ENCODE peak calls at places on chromosomes 2 and 18, in eight cellular contexts. One of them, this sample, is unnamed.

GRCh38 chr18:45863469-45863868 is 38.0 kb downstream of the SIGLEC15 start:
- DNase-seq in substantia nigra: no peak
- DNase-seq in colonic mucosa: no peak
- DNase-seq in brain microvascular endothelial cell: no peak
- DNase-seq in NCI-H774: no peak
- DNase-seq in GM04504: no peak
- DNase-seq in stimulated activated CD4-positive, alpha-beta T cell treated with anti-CD3 and anti-CD28 coated beads, Interleukin-4, amount 100 ng/mL, for 24 hours: no peak
- DNase-seq in activated CD4-positive, alpha-beta T cell treated with anti-CD3 and anti-CD28 coated beads, Interleukin-2, amount 10 ng/mL, durations not matched to agents 7 days and 5 days: no peak
- DNase-seq in this sample: no peak

GRCh38 chr2:33146112-33146511 is 199.4 kb downstream of the LTBP1 start:
- DNase-seq in colonic mucosa: no peak
- DNase-seq in activated CD4-positive, alpha-beta T cell treated with anti-CD3 and anti-CD28 coated beads, Interleukin-2, amount 10 ng/mL, durations not matched to agents 7 days and 5 days: no peak
- DNase-seq in stimulated activated CD4-positive, alpha-beta T cell treated with anti-CD3 and anti-CD28 coated beads, Interleukin-4, amount 100 ng/mL, for 24 hours: no peak
- DNase-seq in brain microvascular endothelial cell: peak; percentile 53
- DNase-seq in NCI-H774: no peak
- DNase-seq in substantia nigra: no peak
- DNase-seq in GM04504: no peak
- DNase-seq in this sample: no peak

GRCh38 chr18:72868666-72869661 is 1.2 kb upstream of the NETO1 start:
- DNase-seq in substantia nigra: no peak
- DNase-seq in activated CD4-positive, alpha-beta T cell treated with anti-CD3 and anti-CD28 coated beads, Interleukin-2, amount 10 ng/mL, durations not matched to agents 7 days and 5 days: no peak
- DNase-seq in colonic mucosa: no peak
- DNase-seq in stimulated activated CD4-positive, alpha-beta T cell treated with anti-CD3 and anti-CD28 coated beads, Interleukin-4, amount 100 ng/mL, for 24 hours: no peak
- DNase-seq in NCI-H774: no peak
- DNase-seq in brain microvascular endothelial cell: no peak
- DNase-seq in GM04504: no peak
- DNase-seq in this sample: no peak

GRCh38 chr18:13464432-13465125 is 246.0 kb downstream of the LDLRAD4 start:
- DNase-seq in substantia nigra: no peak
- DNase-seq in colonic mucosa: peak; percentile 52
- DNase-seq in GM04504: no peak
- DNase-seq in NCI-H774: no peak
- DNase-seq in stimulated activated CD4-positive, alpha-beta T cell treated with anti-CD3 and anti-CD28 coated beads, Interleukin-4, amount 100 ng/mL, for 24 hours: peak; percentile 71
- DNase-seq in activated CD4-positive, alpha-beta T cell treated with anti-CD3 and anti-CD28 coated beads, Interleukin-2, amount 10 ng/mL, durations not matched to agents 7 days and 5 days: peak; percentile 78
- DNase-seq in brain microvascular endothelial cell: no peak
- DNase-seq in this sample: peak; percentile 58

GRCh38 chr18:40877096-40877495 is 1077.9 kb upstream of the PIK3C3 start:
- DNase-seq in substantia nigra: no peak
- DNase-seq in activated CD4-positive, alpha-beta T cell treated with anti-CD3 and anti-CD28 coated beads, Interleukin-2, amount 10 ng/mL, durations not matched to agents 7 days and 5 days: no peak
- DNase-seq in GM04504: peak; percentile 49
- DNase-seq in stimulated activated CD4-positive, alpha-beta T cell treated with anti-CD3 and anti-CD28 coated beads, Interleukin-4, amount 100 ng/mL, for 24 hours: no peak
- DNase-seq in NCI-H774: no peak
- DNase-seq in colonic mucosa: no peak
- DNase-seq in brain microvascular endothelial cell: peak; percentile 88
- DNase-seq in this sample: no peak

GRCh38 chr2:227103583-227103982 is 60.4 kb downstream of the COL4A4 start:
- DNase-seq in colonic mucosa: no peak
- DNase-seq in activated CD4-positive, alpha-beta T cell treated with anti-CD3 and anti-CD28 coated beads, Interleukin-2, amount 10 ng/mL, durations not matched to agents 7 days and 5 days: no peak
- DNase-seq in GM04504: no peak
- DNase-seq in stimulated activated CD4-positive, alpha-beta T cell treated with anti-CD3 and anti-CD28 coated beads, Interleukin-4, amount 100 ng/mL, for 24 hours: no peak
- DNase-seq in NCI-H774: peak; percentile 32
- DNase-seq in substantia nigra: no peak
- DNase-seq in brain microvascular endothelial cell: no peak
- DNase-seq in this sample: no peak

GRCh38 chr2:231037731-231038482 is 584 bp downstream of the C2orf72 start:
- DNase-seq in NCI-H774: no peak
- DNase-seq in brain microvascular endothelial cell: no peak
- DNase-seq in activated CD4-positive, alpha-beta T cell treated with anti-CD3 and anti-CD28 coated beads, Interleukin-2, amount 10 ng/mL, durations not matched to agents 7 days and 5 days: no peak
- DNase-seq in stimulated activated CD4-positive, alpha-beta T cell treated with anti-CD3 and anti-CD28 coated beads, Interleukin-4, amount 100 ng/mL, for 24 hours: no peak
- DNase-seq in substantia nigra: peak; percentile 23
- DNase-seq in colonic mucosa: no peak
- DNase-seq in GM04504: no peak
- DNase-seq in this sample: peak; percentile 54

GRCh38 chr2:33215299-33215698 is 261.1 kb upstream of the RASGRP3 start:
- DNase-seq in NCI-H774: no peak
- DNase-seq in brain microvascular endothelial cell: peak; percentile 90
- DNase-seq in stimulated activated CD4-positive, alpha-beta T cell treated with anti-CD3 and anti-CD28 coated beads, Interleukin-4, amount 100 ng/mL, for 24 hours: no peak
- DNase-seq in substantia nigra: no peak
- DNase-seq in colonic mucosa: no peak
- DNase-seq in activated CD4-positive, alpha-beta T cell treated with anti-CD3 and anti-CD28 coated beads, Interleukin-2, amount 10 ng/mL, durations not matched to agents 7 days and 5 days: no peak
- DNase-seq in GM04504: peak; percentile 86
- DNase-seq in this sample: peak; percentile 27

GRCh38 chr2:46379213-46380037 is 82.2 kb downstream of the EPAS1 start:
- DNase-seq in GM04504: no peak
- DNase-seq in brain microvascular endothelial cell: no peak
- DNase-seq in colonic mucosa: no peak
- DNase-seq in NCI-H774: no peak
- DNase-seq in stimulated activated CD4-positive, alpha-beta T cell treated with anti-CD3 and anti-CD28 coated beads, Interleukin-4, amount 100 ng/mL, for 24 hours: no peak
- DNase-seq in activated CD4-positive, alpha-beta T cell treated with anti-CD3 and anti-CD28 coated beads, Interleukin-2, amount 10 ng/mL, durations not matched to agents 7 days and 5 days: no peak
- DNase-seq in substantia nigra: no peak
- DNase-seq in this sample: no peak

GRCh38 chr2:207448006-207448405 is 81.8 kb upstream of the CREB1 start:
- DNase-seq in colonic mucosa: no peak
- DNase-seq in substantia nigra: no peak
- DNase-seq in NCI-H774: no peak
- DNase-seq in activated CD4-positive, alpha-beta T cell treated with anti-CD3 and anti-CD28 coated beads, Interleukin-2, amount 10 ng/mL, durations not matched to agents 7 days and 5 days: no peak
- DNase-seq in stimulated activated CD4-positive, alpha-beta T cell treated with anti-CD3 and anti-CD28 coated beads, Interleukin-4, amount 100 ng/mL, for 24 hours: no peak
- DNase-seq in brain microvascular endothelial cell: no peak
- DNase-seq in GM04504: no peak
- DNase-seq in this sample: no peak

GRCh38 chr2:73931531-73932500 is 5.1 kb downstream of the DGUOK start:
- DNase-seq in GM04504: no peak
- DNase-seq in substantia nigra: no peak
- DNase-seq in activated CD4-positive, alpha-beta T cell treated with anti-CD3 and anti-CD28 coated beads, Interleukin-2, amount 10 ng/mL, durations not matched to agents 7 days and 5 days: no peak
- DNase-seq in stimulated activated CD4-positive, alpha-beta T cell treated with anti-CD3 and anti-CD28 coated beads, Interleukin-4, amount 100 ng/mL, for 24 hours: peak; percentile 74
- DNase-seq in brain microvascular endothelial cell: peak; percentile 46
- DNase-seq in NCI-H774: no peak
- DNase-seq in colonic mucosa: no peak
- DNase-seq in this sample: no peak

GRCh38 chr2:172552547-172553291 is 3.2 kb upstream of the PDK1 start:
- DNase-seq in brain microvascular endothelial cell: peak; percentile 93
- DNase-seq in activated CD4-positive, alpha-beta T cell treated with anti-CD3 and anti-CD28 coated beads, Interleukin-2, amount 10 ng/mL, durations not matched to agents 7 days and 5 days: no peak
- DNase-seq in GM04504: peak; percentile 56
- DNase-seq in colonic mucosa: no peak
- DNase-seq in NCI-H774: no peak
- DNase-seq in stimulated activated CD4-positive, alpha-beta T cell treated with anti-CD3 and anti-CD28 coated beads, Interleukin-4, amount 100 ng/mL, for 24 hours: no peak
- DNase-seq in substantia nigra: no peak
- DNase-seq in this sample: no peak

GRCh38 chr2:86025229-86025820 is 80.4 kb downstream of the POLR1A start:
- DNase-seq in activated CD4-positive, alpha-beta T cell treated with anti-CD3 and anti-CD28 coated beads, Interleukin-2, amount 10 ng/mL, durations not matched to agents 7 days and 5 days: no peak
- DNase-seq in NCI-H774: no peak
- DNase-seq in stimulated activated CD4-positive, alpha-beta T cell treated with anti-CD3 and anti-CD28 coated beads, Interleukin-4, amount 100 ng/mL, for 24 hours: no peak
- DNase-seq in brain microvascular endothelial cell: no peak
- DNase-seq in colonic mucosa: no peak
- DNase-seq in GM04504: no peak
- DNase-seq in substantia nigra: no peak
- DNase-seq in this sample: no peak

GRCh38 chr2:86366651-86367500 is 29.4 kb upstream of the REEP1 start:
- DNase-seq in stimulated activated CD4-positive, alpha-beta T cell treated with anti-CD3 and anti-CD28 coated beads, Interleukin-4, amount 100 ng/mL, for 24 hours: no peak
- DNase-seq in activated CD4-positive, alpha-beta T cell treated with anti-CD3 and anti-CD28 coated beads, Interleukin-2, amount 10 ng/mL, durations not matched to agents 7 days and 5 days: no peak
- DNase-seq in substantia nigra: no peak
- DNase-seq in colonic mucosa: no peak
- DNase-seq in NCI-H774: no peak
- DNase-seq in GM04504: no peak
- DNase-seq in brain microvascular endothelial cell: no peak
- DNase-seq in this sample: no peak

GRCh38 chr2:20449501-20450200 is 2.8 kb downstream of the RHOB start:
- DNase-seq in GM04504: no peak
- DNase-seq in stimulated activated CD4-positive, alpha-beta T cell treated with anti-CD3 and anti-CD28 coated beads, Interleukin-4, amount 100 ng/mL, for 24 hours: no peak
- DNase-seq in colonic mucosa: no peak
- DNase-seq in substantia nigra: no peak
- DNase-seq in activated CD4-positive, alpha-beta T cell treated with anti-CD3 and anti-CD28 coated beads, Interleukin-2, amount 10 ng/mL, durations not matched to agents 7 days and 5 days: no peak
- DNase-seq in brain microvascular endothelial cell: no peak
- DNase-seq in NCI-H774: no peak
- DNase-seq in this sample: no peak

GRCh38 chr18:567119-567518 is 13.1 kb upstream of the CETN1 start:
- DNase-seq in activated CD4-positive, alpha-beta T cell treated with anti-CD3 and anti-CD28 coated beads, Interleukin-2, amount 10 ng/mL, durations not matched to agents 7 days and 5 days: no peak
- DNase-seq in GM04504: no peak
- DNase-seq in stimulated activated CD4-positive, alpha-beta T cell treated with anti-CD3 and anti-CD28 coated beads, Interleukin-4, amount 100 ng/mL, for 24 hours: no peak
- DNase-seq in brain microvascular endothelial cell: no peak
- DNase-seq in substantia nigra: no peak
- DNase-seq in NCI-H774: no peak
- DNase-seq in colonic mucosa: no peak
- DNase-seq in this sample: no peak

GRCh38 chr2:205889073-205889472 is 196.9 kb downstream of the INO80D start:
- DNase-seq in substantia nigra: no peak
- DNase-seq in activated CD4-positive, alpha-beta T cell treated with anti-CD3 and anti-CD28 coated beads, Interleukin-2, amount 10 ng/mL, durations not matched to agents 7 days and 5 days: no peak
- DNase-seq in colonic mucosa: no peak
- DNase-seq in GM04504: no peak
- DNase-seq in stimulated activated CD4-positive, alpha-beta T cell treated with anti-CD3 and anti-CD28 coated beads, Interleukin-4, amount 100 ng/mL, for 24 hours: no peak
- DNase-seq in NCI-H774: peak; percentile 30
- DNase-seq in brain microvascular endothelial cell: peak; percentile 24
- DNase-seq in this sample: no peak

GRCh38 chr2:127067620-127068350 is 39.2 kb downstream of the BIN1 start:
- DNase-seq in NCI-H774: peak; percentile 12
- DNase-seq in brain microvascular endothelial cell: peak; percentile 59
- DNase-seq in substantia nigra: peak; percentile 72
- DNase-seq in activated CD4-positive, alpha-beta T cell treated with anti-CD3 and anti-CD28 coated beads, Interleukin-2, amount 10 ng/mL, durations not matched to agents 7 days and 5 days: peak; percentile 75
- DNase-seq in stimulated activated CD4-positive, alpha-beta T cell treated with anti-CD3 and anti-CD28 coated beads, Interleukin-4, amount 100 ng/mL, for 24 hours: peak; percentile 71
- DNase-seq in GM04504: no peak
- DNase-seq in colonic mucosa: peak; percentile 88
- DNase-seq in this sample: peak; percentile 80

GRCh38 chr18:42883177-42883576 is 232.3 kb downstream of the RIT2 start:
- DNase-seq in brain microvascular endothelial cell: no peak
- DNase-seq in stimulated activated CD4-positive, alpha-beta T cell treated with anti-CD3 and anti-CD28 coated beads, Interleukin-4, amount 100 ng/mL, for 24 hours: no peak
- DNase-seq in substantia nigra: no peak
- DNase-seq in NCI-H774: no peak
- DNase-seq in GM04504: no peak
- DNase-seq in colonic mucosa: no peak
- DNase-seq in activated CD4-positive, alpha-beta T cell treated with anti-CD3 and anti-CD28 coated beads, Interleukin-2, amount 10 ng/mL, durations not matched to agents 7 days and 5 days: no peak
- DNase-seq in this sample: no peak

GRCh38 chr2:143205106-143205764 is 76.0 kb downstream of the ARHGAP15 start:
- DNase-seq in activated CD4-positive, alpha-beta T cell treated with anti-CD3 and anti-CD28 coated beads, Interleukin-2, amount 10 ng/mL, durations not matched to agents 7 days and 5 days: peak; percentile 26
- DNase-seq in stimulated activated CD4-positive, alpha-beta T cell treated with anti-CD3 and anti-CD28 coated beads, Interleukin-4, amount 100 ng/mL, for 24 hours: no peak
- DNase-seq in substantia nigra: no peak
- DNase-seq in colonic mucosa: no peak
- DNase-seq in brain microvascular endothelial cell: no peak
- DNase-seq in NCI-H774: no peak
- DNase-seq in GM04504: no peak
- DNase-seq in this sample: no peak

GRCh38 chr2:85199692-85200091 is 66.5 kb downstream of the TCF7L1 start:
- DNase-seq in brain microvascular endothelial cell: no peak
- DNase-seq in GM04504: no peak
- DNase-seq in colonic mucosa: no peak
- DNase-seq in substantia nigra: no peak
- DNase-seq in activated CD4-positive, alpha-beta T cell treated with anti-CD3 and anti-CD28 coated beads, Interleukin-2, amount 10 ng/mL, durations not matched to agents 7 days and 5 days: no peak
- DNase-seq in NCI-H774: no peak
- DNase-seq in stimulated activated CD4-positive, alpha-beta T cell treated with anti-CD3 and anti-CD28 coated beads, Interleukin-4, amount 100 ng/mL, for 24 hours: no peak
- DNase-seq in this sample: no peak

GRCh38 chr2:129396980-129397599 is 582.4 kb upstream of the RAB6C start:
- DNase-seq in GM04504: no peak
- DNase-seq in stimulated activated CD4-positive, alpha-beta T cell treated with anti-CD3 and anti-CD28 coated beads, Interleukin-4, amount 100 ng/mL, for 24 hours: no peak
- DNase-seq in colonic mucosa: no peak
- DNase-seq in NCI-H774: no peak
- DNase-seq in activated CD4-positive, alpha-beta T cell treated with anti-CD3 and anti-CD28 coated beads, Interleukin-2, amount 10 ng/mL, durations not matched to agents 7 days and 5 days: peak; percentile 11
- DNase-seq in brain microvascular endothelial cell: peak; percentile 3
- DNase-seq in substantia nigra: no peak
- DNase-seq in this sample: no peak

GRCh38 chr2:238668426-238668825 is 179.5 kb upstream of the TWIST2 start:
- DNase-seq in NCI-H774: no peak
- DNase-seq in substantia nigra: no peak
- DNase-seq in colonic mucosa: no peak
- DNase-seq in activated CD4-positive, alpha-beta T cell treated with anti-CD3 and anti-CD28 coated beads, Interleukin-2, amount 10 ng/mL, durations not matched to agents 7 days and 5 days: no peak
- DNase-seq in stimulated activated CD4-positive, alpha-beta T cell treated with anti-CD3 and anti-CD28 coated beads, Interleukin-4, amount 100 ng/mL, for 24 hours: no peak
- DNase-seq in brain microvascular endothelial cell: no peak
- DNase-seq in GM04504: no peak
- DNase-seq in this sample: no peak

GRCh38 chr18:48295586-48296311 is 113.4 kb downstream of the ZBTB7C start:
- DNase-seq in NCI-H774: no peak
- DNase-seq in substantia nigra: no peak
- DNase-seq in GM04504: no peak
- DNase-seq in stimulated activated CD4-positive, alpha-beta T cell treated with anti-CD3 and anti-CD28 coated beads, Interleukin-4, amount 100 ng/mL, for 24 hours: no peak
- DNase-seq in colonic mucosa: no peak
- DNase-seq in activated CD4-positive, alpha-beta T cell treated with anti-CD3 and anti-CD28 coated beads, Interleukin-2, amount 10 ng/mL, durations not matched to agents 7 days and 5 days: no peak
- DNase-seq in brain microvascular endothelial cell: no peak
- DNase-seq in this sample: no peak

GRCh38 chr2:185372188-185372587 is 366.4 kb upstream of the FSIP2 start:
- DNase-seq in GM04504: no peak
- DNase-seq in colonic mucosa: peak; percentile 67
- DNase-seq in substantia nigra: no peak
- DNase-seq in brain microvascular endothelial cell: no peak
- DNase-seq in activated CD4-positive, alpha-beta T cell treated with anti-CD3 and anti-CD28 coated beads, Interleukin-2, amount 10 ng/mL, durations not matched to agents 7 days and 5 days: no peak
- DNase-seq in stimulated activated CD4-positive, alpha-beta T cell treated with anti-CD3 and anti-CD28 coated beads, Interleukin-4, amount 100 ng/mL, for 24 hours: no peak
- DNase-seq in NCI-H774: no peak
- DNase-seq in this sample: peak; percentile 37

GRCh38 chr2:72132981-72133720 is 14.5 kb downstream of the CYP26B1 start:
- DNase-seq in colonic mucosa: no peak
- DNase-seq in substantia nigra: no peak
- DNase-seq in GM04504: no peak
- DNase-seq in stimulated activated CD4-positive, alpha-beta T cell treated with anti-CD3 and anti-CD28 coated beads, Interleukin-4, amount 100 ng/mL, for 24 hours: no peak
- DNase-seq in brain microvascular endothelial cell: no peak
- DNase-seq in activated CD4-positive, alpha-beta T cell treated with anti-CD3 and anti-CD28 coated beads, Interleukin-2, amount 10 ng/mL, durations not matched to agents 7 days and 5 days: no peak
- DNase-seq in NCI-H774: no peak
- DNase-seq in this sample: no peak

GRCh38 chr2:128493880-128494279 is 175.2 kb upstream of the HS6ST1 start:
- DNase-seq in colonic mucosa: no peak
- DNase-seq in substantia nigra: no peak
- DNase-seq in NCI-H774: no peak
- DNase-seq in GM04504: no peak
- DNase-seq in brain microvascular endothelial cell: no peak
- DNase-seq in stimulated activated CD4-positive, alpha-beta T cell treated with anti-CD3 and anti-CD28 coated beads, Interleukin-4, amount 100 ng/mL, for 24 hours: no peak
- DNase-seq in activated CD4-positive, alpha-beta T cell treated with anti-CD3 and anti-CD28 coated beads, Interleukin-2, amount 10 ng/mL, durations not matched to agents 7 days and 5 days: no peak
- DNase-seq in this sample: no peak

GRCh38 chr2:207960911-207961310 is 64.4 kb downstream of the PLEKHM3 start:
- DNase-seq in NCI-H774: no peak
- DNase-seq in activated CD4-positive, alpha-beta T cell treated with anti-CD3 and anti-CD28 coated beads, Interleukin-2, amount 10 ng/mL, durations not matched to agents 7 days and 5 days: no peak
- DNase-seq in stimulated activated CD4-positive, alpha-beta T cell treated with anti-CD3 and anti-CD28 coated beads, Interleukin-4, amount 100 ng/mL, for 24 hours: no peak
- DNase-seq in brain microvascular endothelial cell: no peak
- DNase-seq in substantia nigra: no peak
- DNase-seq in colonic mucosa: no peak
- DNase-seq in GM04504: no peak
- DNase-seq in this sample: no peak

GRCh38 chr18:48975817-48976649 is 25.3 kb upstream of the SMAD7 start:
- DNase-seq in brain microvascular endothelial cell: no peak
- DNase-seq in GM04504: no peak
- DNase-seq in NCI-H774: peak; percentile 80
- DNase-seq in substantia nigra: no peak
- DNase-seq in stimulated activated CD4-positive, alpha-beta T cell treated with anti-CD3 and anti-CD28 coated beads, Interleukin-4, amount 100 ng/mL, for 24 hours: peak; percentile 62
- DNase-seq in activated CD4-positive, alpha-beta T cell treated with anti-CD3 and anti-CD28 coated beads, Interleukin-2, amount 10 ng/mL, durations not matched to agents 7 days and 5 days: peak; percentile 31
- DNase-seq in colonic mucosa: peak; percentile 70
- DNase-seq in this sample: peak; percentile 74

GRCh38 chr2:118440699-118441098 is 352.4 kb downstream of the INSIG2 start:
- DNase-seq in activated CD4-positive, alpha-beta T cell treated with anti-CD3 and anti-CD28 coated beads, Interleukin-2, amount 10 ng/mL, durations not matched to agents 7 days and 5 days: no peak
- DNase-seq in substantia nigra: no peak
- DNase-seq in brain microvascular endothelial cell: no peak
- DNase-seq in NCI-H774: no peak
- DNase-seq in GM04504: no peak
- DNase-seq in stimulated activated CD4-positive, alpha-beta T cell treated with anti-CD3 and anti-CD28 coated beads, Interleukin-4, amount 100 ng/mL, for 24 hours: no peak
- DNase-seq in colonic mucosa: no peak
- DNase-seq in this sample: no peak

GRCh38 chr2:24840962-24841945 is 48.0 kb downstream of the CENPO start:
- DNase-seq in stimulated activated CD4-positive, alpha-beta T cell treated with anti-CD3 and anti-CD28 coated beads, Interleukin-4, amount 100 ng/mL, for 24 hours: no peak
- DNase-seq in brain microvascular endothelial cell: no peak
- DNase-seq in activated CD4-positive, alpha-beta T cell treated with anti-CD3 and anti-CD28 coated beads, Interleukin-2, amount 10 ng/mL, durations not matched to agents 7 days and 5 days: no peak
- DNase-seq in NCI-H774: no peak
- DNase-seq in substantia nigra: peak; percentile 34
- DNase-seq in colonic mucosa: no peak
- DNase-seq in GM04504: no peak
- DNase-seq in this sample: no peak

GRCh38 chr2:201228271-201228911 is 31.9 kb upstream of the CASP8 start:
- DNase-seq in stimulated activated CD4-positive, alpha-beta T cell treated with anti-CD3 and anti-CD28 coated beads, Interleukin-4, amount 100 ng/mL, for 24 hours: no peak
- DNase-seq in activated CD4-positive, alpha-beta T cell treated with anti-CD3 and anti-CD28 coated beads, Interleukin-2, amount 10 ng/mL, durations not matched to agents 7 days and 5 days: no peak
- DNase-seq in colonic mucosa: no peak
- DNase-seq in GM04504: no peak
- DNase-seq in brain microvascular endothelial cell: no peak
- DNase-seq in NCI-H774: no peak
- DNase-seq in substantia nigra: no peak
- DNase-seq in this sample: no peak

This sample was measured in left colon.